ENCODE peak calls at places on chromosomes 1 and 21, in five cellular contexts. R is GM12865, N is ovary, U is SJSA1, Q is choroid plexus epithelial cell. Y is an unnamed sample.

GRCh38 chr1:16903054-16903453 is 7.3 kb downstream of the RNU1-2 start:
- DNase-seq in R (no peak), N (no peak), U (no peak), Q (peak; percentile 57), Y (no peak)

GRCh38 chr1:24683713-24684162 is 40.6 kb downstream of the SRRM1 start:
- DNase-seq in R (no peak), N (no peak), U (peak; percentile 90), Q (peak; percentile 90), Y (no peak)

GRCh38 chr1:205528887-205529825 is 24.7 kb downstream of the CDK18 start:
- DNase-seq in R (peak; percentile 74), N (peak; percentile 88), U (peak; percentile 76), Q (peak; percentile 70), Y (peak; percentile 29)

GRCh38 chr21:16533692-16534407 is 804.1 kb downstream of the USP25 start:
- DNase-seq in R (no peak), N (no peak), U (no peak), Q (no peak), Y (no peak)

GRCh38 chr1:57736940-57737339 is 313.1 kb upstream of the DAB1 start:
- DNase-seq in R (peak; percentile 1), N (no peak), U (no peak), Q (no peak), Y (peak; percentile 92)

GRCh38 chr1:29498126-29499100 is 262.1 kb downstream of the PTPRU start:
- DNase-seq in R (no peak), N (no peak), U (peak; percentile 31), Q (peak; percentile 58), Y (no peak)

GRCh38 chr1:32867671-32868070 is 3.0 kb downstream of the FNDC5 start:
- DNase-seq in R (no peak), N (no peak), U (no peak), Q (no peak), Y (no peak)

GRCh38 chr1:47650205-47650604 is 212.4 kb downstream of the FOXD2 start:
- DNase-seq in R (no peak), N (no peak), U (peak; percentile 98), Q (peak; percentile 91), Y (no peak)

GRCh38 chr1:156525856-156526479 is 25.4 kb upstream of the MEF2D start:
- DNase-seq in R (no peak), N (no peak), U (no peak), Q (no peak), Y (no peak)

GRCh38 chr1:248824701-248825100 is 1.0 kb downstream of the SH3BP5L start:
- DNase-seq in R (no peak), N (no peak), U (no peak), Q (no peak), Y (no peak)

GRCh38 chr1:3501856-3502665 is 47.6 kb downstream of the ARHGEF16 start:
- DNase-seq in R (peak; percentile 42), N (peak; percentile 55), U (peak; percentile 72), Q (peak; percentile 65), Y (no peak)

GRCh38 chr1:173193639-173194038 is 13.5 kb downstream of the TNFSF4 start:
- DNase-seq in R (no peak), N (no peak), U (no peak), Q (peak; percentile 61), Y (no peak)

GRCh38 chr1:212315907-212316306 is 30.7 kb downstream of the PPP2R5A start:
- DNase-seq in R (peak; percentile 45), N (no peak), U (no peak), Q (peak; percentile 52), Y (no peak)

GRCh38 chr1:41547781-41548560 is 63.5 kb upstream of the EDN2 start:
- DNase-seq in R (no peak), N (no peak), U (no peak), Q (no peak), Y (peak; percentile 7)

GRCh38 chr21:42063578-42064521 is 7.3 kb upstream of the UMODL1 start:
- DNase-seq in R (peak; percentile 83), N (no peak), U (no peak), Q (no peak), Y (peak; percentile 51)

GRCh38 chr1:43867946-43868740 is 65.5 kb upstream of the ARTN start:
- DNase-seq in R (no peak), N (no peak), U (no peak), Q (peak; percentile 85), Y (no peak)

GRCh38 chr1:224080082-224080774 is 33.7 kb upstream of the FBXO28 start:
- DNase-seq in R (no peak), N (no peak), U (peak; percentile 46), Q (peak; percentile 26), Y (no peak)

GRCh38 chr1:31789259-31790065 is 25.3 kb upstream of the ADGRB2 start:
- DNase-seq in R (peak; percentile 92), N (peak; percentile 98), U (peak; percentile 97), Q (peak; percentile 90), Y (peak; percentile 78)

GRCh38 chr21:29586696-29587095 is 288.0 kb downstream of the BACH1 start:
- DNase-seq in R (no peak), N (no peak), U (no peak), Q (peak; percentile 3), Y (no peak)

GRCh38 chr1:147080013-147080661 is 92.1 kb downstream of the PRKAB2 start:
- DNase-seq in R (no peak), N (no peak), U (no peak), Q (no peak), Y (no peak)

GRCh38 chr1:147077936-147078605 is 94.2 kb downstream of the PRKAB2 start:
- DNase-seq in R (no peak), N (no peak), U (no peak), Q (no peak), Y (no peak)

GRCh38 chr1:147078606-147079399 is 93.5 kb downstream of the PRKAB2 start:
- DNase-seq in R (no peak), N (no peak), U (no peak), Q (no peak), Y (no peak)

GRCh38 chr1:147080671-147081394 is 91.4 kb downstream of the PRKAB2 start:
- DNase-seq in R (no peak), N (no peak), U (no peak), Q (no peak), Y (no peak)

GRCh38 chr1:147079400-147080012 is 92.8 kb downstream of the PRKAB2 start:
- DNase-seq in R (no peak), N (no peak), U (no peak), Q (no peak), Y (no peak)
- H3K4me3 ChIP-seq in R (no peak overlapping the region), N (no peak overlapping the region), U (no peak overlapping the region), Q (no peak overlapping the region), Y (no peak overlapping the region)

GRCh38 chr1:245648749-245649517 is 494.1 kb downstream of the KIF26B start:
- DNase-seq in R (peak; percentile 35), N (no peak), U (no peak), Q (no peak), Y (no peak)
- H3K4me3 ChIP-seq in R (no peak overlapping the region), N (no peak overlapping the region), U (no peak overlapping the region), Q (no peak overlapping the region), Y (no peak overlapping the region)

DNA sequence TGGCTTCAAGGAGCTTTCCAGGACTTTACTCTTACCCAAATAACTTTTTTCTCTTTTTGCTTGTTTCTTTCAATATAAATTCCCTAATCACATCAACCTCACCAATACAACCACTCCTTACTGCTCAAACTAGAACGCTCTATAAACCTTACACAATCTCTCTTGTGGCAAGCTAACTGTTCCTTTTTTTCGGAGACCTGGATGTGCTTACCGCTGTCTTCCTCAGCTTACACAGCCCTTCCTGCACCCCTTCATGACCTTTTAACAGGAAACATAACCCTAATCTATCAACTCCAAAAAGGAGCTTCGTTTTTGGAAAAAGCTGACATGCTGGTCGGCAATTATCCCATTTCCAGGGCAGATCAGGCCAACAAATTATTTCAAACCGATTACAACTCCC is 24.1 kb upstream of the SLC2A5 start:
- DNase-seq in R (no peak), N (no peak), U (no peak), Q (no peak), Y (no peak)
- H3K4me3 ChIP-seq in R (no peak overlapping the region), N (no peak overlapping the region), U (no peak overlapping the region), Q (no peak overlapping the region), Y (no peak overlapping the region)

GRCh38 chr1:62725255-62725654 is 37.1 kb upstream of the DOCK7 start:
- DNase-seq in R (peak; percentile 27), N (no peak), U (no peak), Q (peak; percentile 65), Y (no peak)
- H3K4me3 ChIP-seq in R (no peak overlapping the region), N (peak overlapping the region; percentile 12), U (no peak overlapping the region), Q (no peak overlapping the region), Y (no peak overlapping the region)

GRCh38 chr1:146032613-146033219 is 11.2 kb upstream of the HJV start:
- DNase-seq in R (peak; percentile 67), N (no peak), U (no peak), Q (peak; percentile 78), Y (peak; percentile 32)

GRCh38 chr1:146039844-146040194 is 18.3 kb upstream of the HJV start:
- DNase-seq in R (no peak), N (peak; percentile 51), U (no peak), Q (no peak), Y (no peak)

GRCh38 chr1:146034976-146035469 is 13.5 kb upstream of the HJV start:
- DNase-seq in R (peak; percentile 35), N (no peak), U (no peak), Q (peak; percentile 39), Y (no peak)

GRCh38 chr1:146036990-146037646 is 15.6 kb upstream of the HJV start:
- DNase-seq in R (peak; percentile 88), N (peak; percentile 91), U (peak; percentile 88), Q (peak; percentile 91), Y (peak; percentile 83)

DNA sequence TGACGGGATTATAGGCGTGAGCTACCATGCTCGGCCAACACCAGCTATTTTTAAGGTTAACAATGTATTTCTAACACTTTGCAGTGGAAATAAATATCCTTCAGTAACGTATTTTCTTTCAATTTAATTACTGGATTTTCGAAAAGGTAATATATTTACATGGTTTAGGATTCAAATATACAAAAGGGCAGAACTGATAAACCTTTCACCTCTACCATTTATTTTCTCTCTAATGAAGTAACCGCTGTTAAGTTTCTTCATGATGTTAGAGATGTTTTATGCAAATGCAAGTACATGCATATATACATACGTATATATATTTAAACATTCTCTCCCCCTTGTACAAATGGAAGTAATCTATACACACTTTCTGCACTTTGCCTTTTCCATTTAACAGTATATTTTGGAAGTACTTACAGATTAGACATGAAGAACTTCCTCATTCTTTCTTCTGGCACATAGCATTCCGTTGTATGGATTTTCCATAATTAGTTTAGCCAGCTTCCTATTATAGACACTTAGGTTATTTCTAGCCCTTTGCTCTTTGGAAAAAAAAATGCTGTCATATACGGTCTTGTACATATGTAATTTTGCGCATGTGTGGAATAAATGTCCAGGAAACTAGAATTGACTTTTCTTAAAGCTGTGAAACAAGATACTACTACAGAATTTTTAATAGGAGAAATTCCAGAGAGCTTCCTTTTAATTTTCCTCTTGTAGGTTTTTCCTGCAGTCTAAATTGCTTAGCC is 14.9 kb upstream of the HJV start:
- DNase-seq in R (no peak), N (no peak), U (no peak), Q (peak; percentile 13), Y (no peak)
- H3K4me3 ChIP-seq in R (peak overlapping the region; percentile 93), N (peak overlapping the region; percentile 44), U (peak overlapping the region; percentile 58), Q (peak overlapping the region; percentile 52), Y (peak overlapping the region; percentile 96)

DNA sequence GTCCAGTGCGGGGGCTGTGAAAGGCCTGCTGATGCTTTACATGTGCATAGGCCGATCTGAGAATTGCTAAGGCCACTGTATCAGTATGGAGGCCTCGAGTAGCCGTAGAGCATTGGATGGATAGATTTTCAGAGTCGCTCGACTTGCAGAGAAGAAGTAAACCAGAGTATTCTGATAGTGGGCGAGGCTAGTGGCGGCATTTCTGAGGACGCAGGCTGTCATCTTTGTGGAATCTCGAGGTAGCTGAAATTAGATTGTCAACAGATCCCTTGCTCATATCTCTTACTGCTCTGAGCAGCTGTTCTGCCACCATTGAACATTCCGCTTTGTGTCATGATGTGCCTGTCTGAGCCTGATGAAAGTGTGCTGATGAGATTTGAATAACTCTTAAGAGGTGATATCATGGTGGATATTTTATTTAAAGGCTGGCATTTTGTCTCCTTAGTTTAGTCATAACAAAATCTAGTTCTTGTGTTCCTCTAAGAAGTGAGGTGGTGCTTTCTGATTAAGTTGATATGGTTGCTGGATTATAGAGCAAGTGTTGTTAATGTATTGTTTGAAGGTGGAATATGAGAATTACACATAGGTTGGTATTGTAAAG is 1.5 kb downstream of the KIF1B start:
- DNase-seq in R (no peak), N (no peak), U (peak; percentile 43), Q (peak; percentile 61), Y (no peak)
- H3K4me3 ChIP-seq in R (no peak overlapping the region), N (peak overlapping the region; percentile 89), U (peak overlapping the region; percentile 98), Q (peak overlapping the region; percentile 95), Y (no peak overlapping the region)

Y was measured in Jurkat, Clone E6-1.